ENCODE peak calls at places on chromosomes 16 and 17, in nine cellular contexts. One of them, this sample, is unnamed.

GRCh38 chr16:80910434-80910833 is 96.3 kb downstream of the CMC2 start:
- DNase-seq in RWPE2: no peak
- DNase-seq in upper lobe of right lung: no peak
- DNase-seq in vagina: no peak
- DNase-seq in sigmoid colon: no peak
- DNase-seq in A549: no peak
- DNase-seq in suprapubic skin: no peak
- DNase-seq in endodermal cell: no peak
- DNase-seq in fibroblast of lung: no peak
- DNase-seq in this sample: no peak

GRCh38 chr17:47983492-47984223 is 12.7 kb downstream of the CDK5RAP3 start:
- DNase-seq in RWPE2: no peak
- DNase-seq in upper lobe of right lung: no peak
- DNase-seq in vagina: no peak
- DNase-seq in sigmoid colon: no peak
- DNase-seq in A549: no peak
- DNase-seq in suprapubic skin: no peak
- DNase-seq in endodermal cell: no peak
- DNase-seq in fibroblast of lung: peak; percentile 27
- DNase-seq in this sample: no peak

GRCh38 chr16:3596101-3596861 is 15.1 kb downstream of the SLX4 start:
- DNase-seq in RWPE2: no peak
- DNase-seq in upper lobe of right lung: peak; percentile 63
- DNase-seq in vagina: no peak
- DNase-seq in sigmoid colon: no peak
- DNase-seq in A549: no peak
- DNase-seq in suprapubic skin: no peak
- DNase-seq in endodermal cell: no peak
- DNase-seq in fibroblast of lung: no peak
- DNase-seq in this sample: no peak

GRCh38 chr17:8799001-8799850 is at the start of gene MFSD6L:
- DNase-seq in RWPE2: no peak
- DNase-seq in upper lobe of right lung: peak; percentile 75
- DNase-seq in vagina: peak; percentile 69
- DNase-seq in sigmoid colon: no peak
- DNase-seq in A549: no peak
- DNase-seq in suprapubic skin: no peak
- DNase-seq in endodermal cell: peak; percentile 92
- DNase-seq in fibroblast of lung: peak; percentile 16
- DNase-seq in this sample: no peak

GRCh38 chr17:29927546-29927945 is 2.5 kb downstream of the SSH2 start:
- DNase-seq in RWPE2: no peak
- DNase-seq in upper lobe of right lung: no peak
- DNase-seq in vagina: no peak
- DNase-seq in sigmoid colon: no peak
- DNase-seq in A549: no peak
- DNase-seq in suprapubic skin: no peak
- DNase-seq in endodermal cell: no peak
- DNase-seq in fibroblast of lung: peak; percentile 21
- DNase-seq in this sample: no peak

GRCh38 chr17:77541995-77542394 is 401.2 kb downstream of the SEC14L1 start:
- DNase-seq in RWPE2: no peak
- DNase-seq in upper lobe of right lung: no peak
- DNase-seq in vagina: no peak
- DNase-seq in sigmoid colon: no peak
- DNase-seq in A549: no peak
- DNase-seq in suprapubic skin: no peak
- DNase-seq in endodermal cell: no peak
- DNase-seq in fibroblast of lung: no peak
- DNase-seq in this sample: no peak

GRCh38 chr16:67006930-67007658 is 18.7 kb downstream of the CES4A start:
- DNase-seq in RWPE2: no peak
- DNase-seq in upper lobe of right lung: no peak
- DNase-seq in vagina: no peak
- DNase-seq in sigmoid colon: no peak
- DNase-seq in A549: no peak
- DNase-seq in suprapubic skin: no peak
- DNase-seq in endodermal cell: no peak
- DNase-seq in fibroblast of lung: peak; percentile 28
- DNase-seq in this sample: no peak

GRCh38 chr17:8488931-8489330 is 53.2 kb downstream of the NDEL1 start:
- DNase-seq in RWPE2: no peak
- DNase-seq in upper lobe of right lung: peak; percentile 41
- DNase-seq in vagina: no peak
- DNase-seq in sigmoid colon: peak; percentile 85
- DNase-seq in A549: peak; percentile 47
- DNase-seq in suprapubic skin: no peak
- DNase-seq in endodermal cell: no peak
- DNase-seq in fibroblast of lung: peak; percentile 98
- DNase-seq in this sample: peak; percentile 70

GRCh38 chr17:59402760-59403159 is 71.3 kb downstream of the YPEL2 start:
- DNase-seq in RWPE2: no peak
- DNase-seq in upper lobe of right lung: no peak
- DNase-seq in vagina: no peak
- DNase-seq in sigmoid colon: no peak
- DNase-seq in A549: no peak
- DNase-seq in suprapubic skin: no peak
- DNase-seq in endodermal cell: no peak
- DNase-seq in fibroblast of lung: no peak
- DNase-seq in this sample: no peak

GRCh38 chr17:59399914-59400313 is 68.5 kb downstream of the YPEL2 start:
- DNase-seq in RWPE2: no peak
- DNase-seq in upper lobe of right lung: no peak
- DNase-seq in vagina: no peak
- DNase-seq in sigmoid colon: no peak
- DNase-seq in A549: no peak
- DNase-seq in suprapubic skin: no peak
- DNase-seq in endodermal cell: no peak
- DNase-seq in fibroblast of lung: no peak
- DNase-seq in this sample: no peak

GRCh38 chr17:59401274-59401673 is 69.8 kb downstream of the YPEL2 start:
- DNase-seq in RWPE2: no peak
- DNase-seq in upper lobe of right lung: no peak
- DNase-seq in vagina: no peak
- DNase-seq in sigmoid colon: no peak
- DNase-seq in A549: no peak
- DNase-seq in suprapubic skin: no peak
- DNase-seq in endodermal cell: no peak
- DNase-seq in fibroblast of lung: no peak
- DNase-seq in this sample: no peak

GRCh38 chr17:59401725-59402124 is 70.3 kb downstream of the YPEL2 start:
- DNase-seq in RWPE2: no peak
- DNase-seq in upper lobe of right lung: no peak
- DNase-seq in vagina: no peak
- DNase-seq in sigmoid colon: no peak
- DNase-seq in A549: no peak
- DNase-seq in suprapubic skin: no peak
- DNase-seq in endodermal cell: no peak
- DNase-seq in fibroblast of lung: no peak
- DNase-seq in this sample: no peak

GRCh38 chr17:59400858-59401257 is 69.4 kb downstream of the YPEL2 start:
- DNase-seq in RWPE2: no peak
- DNase-seq in upper lobe of right lung: no peak
- DNase-seq in vagina: no peak
- DNase-seq in sigmoid colon: no peak
- DNase-seq in A549: no peak
- DNase-seq in suprapubic skin: no peak
- DNase-seq in endodermal cell: no peak
- DNase-seq in fibroblast of lung: no peak
- DNase-seq in this sample: no peak
- H3K4me3 ChIP-seq in RWPE2: no peak overlapping the region
- H3K4me3 ChIP-seq in upper lobe of right lung: no peak overlapping the region
- H3K4me3 ChIP-seq in vagina: no peak overlapping the region
- H3K4me3 ChIP-seq in sigmoid colon: no peak overlapping the region
- H3K4me3 ChIP-seq in A549: no peak overlapping the region
- H3K4me3 ChIP-seq in suprapubic skin: no peak overlapping the region
- H3K4me3 ChIP-seq in endodermal cell: no peak overlapping the region
- H3K4me3 ChIP-seq in fibroblast of lung: peak overlapping the region; percentile 4
- H3K4me3 ChIP-seq in this sample: peak overlapping the region; percentile 36

GRCh38 chr17:59851431-59852375 is 41.0 kb downstream of the TUBD1 start:
- DNase-seq in RWPE2: peak; percentile 43
- DNase-seq in upper lobe of right lung: no peak
- DNase-seq in vagina: peak; percentile 93
- DNase-seq in sigmoid colon: peak; percentile 95
- DNase-seq in A549: peak; percentile 90
- DNase-seq in suprapubic skin: peak; percentile 90
- DNase-seq in endodermal cell: no peak
- DNase-seq in fibroblast of lung: peak; percentile 88
- DNase-seq in this sample: no peak

GRCh38 chr17:59845595-59846390 is 47.0 kb downstream of the TUBD1 start:
- DNase-seq in RWPE2: peak; percentile 87
- DNase-seq in upper lobe of right lung: no peak
- DNase-seq in vagina: no peak
- DNase-seq in sigmoid colon: peak; percentile 69
- DNase-seq in A549: peak; percentile 99
- DNase-seq in suprapubic skin: no peak
- DNase-seq in endodermal cell: peak; percentile 70
- DNase-seq in fibroblast of lung: peak; percentile 92
- DNase-seq in this sample: no peak

GRCh38 chr17:59848385-59848668 is 44.4 kb downstream of the TUBD1 start:
- DNase-seq in RWPE2: no peak
- DNase-seq in upper lobe of right lung: no peak
- DNase-seq in vagina: no peak
- DNase-seq in sigmoid colon: no peak
- DNase-seq in A549: no peak
- DNase-seq in suprapubic skin: no peak
- DNase-seq in endodermal cell: no peak
- DNase-seq in fibroblast of lung: no peak
- DNase-seq in this sample: no peak

GRCh38 chr17:59846391-59847165 is 46.2 kb downstream of the TUBD1 start:
- DNase-seq in RWPE2: no peak
- DNase-seq in upper lobe of right lung: peak; percentile 71
- DNase-seq in vagina: peak; percentile 95
- DNase-seq in sigmoid colon: peak; percentile 95
- DNase-seq in A549: peak; percentile 99
- DNase-seq in suprapubic skin: peak; percentile 82
- DNase-seq in endodermal cell: peak; percentile 69
- DNase-seq in fibroblast of lung: peak; percentile 92
- DNase-seq in this sample: no peak

DNA sequence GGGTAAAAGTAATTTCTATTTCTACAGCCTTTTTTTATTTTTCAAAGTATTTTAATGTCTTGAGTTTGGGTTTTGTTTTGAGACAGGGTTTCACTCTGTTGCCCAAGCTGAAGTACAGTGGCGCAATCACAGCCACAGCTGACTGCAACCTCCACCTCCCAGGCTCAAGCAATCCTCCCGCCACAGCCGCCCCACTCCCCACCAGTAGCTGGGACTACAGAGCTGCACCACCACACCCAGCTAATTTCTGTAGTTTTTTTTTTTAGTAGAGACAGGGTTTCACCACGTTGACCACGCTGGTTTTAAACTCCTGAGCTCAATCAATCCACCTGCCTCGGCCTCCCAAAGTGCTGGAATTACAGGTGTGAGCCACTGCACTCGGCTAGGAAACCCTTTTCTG is 44.0 kb downstream of the TUBD1 start:
- DNase-seq in RWPE2: peak; percentile 51
- DNase-seq in upper lobe of right lung: peak; percentile 92
- DNase-seq in vagina: no peak
- DNase-seq in sigmoid colon: peak; percentile 91
- DNase-seq in A549: no peak
- DNase-seq in suprapubic skin: peak; percentile 92
- DNase-seq in endodermal cell: no peak
- DNase-seq in fibroblast of lung: peak; percentile 61
- DNase-seq in this sample: no peak
- H3K4me1 ChIP-seq in RWPE2: peaks cover 52% of the 10 kb centered on the region
- H3K4me1 ChIP-seq in upper lobe of right lung: peaks cover 74% of the 10 kb centered on the region
- H3K4me1 ChIP-seq in vagina: peaks cover 80% of the 10 kb centered on the region
- H3K4me1 ChIP-seq in sigmoid colon: peaks cover 63% of the 10 kb centered on the region
- H3K4me1 ChIP-seq in A549: peaks cover 90% of the 10 kb centered on the region
- H3K4me1 ChIP-seq in suprapubic skin: peaks cover 85% of the 10 kb centered on the region
- H3K4me1 ChIP-seq in endodermal cell: no peaks in the 10 kb centered on the region
- H3K4me1 ChIP-seq in fibroblast of lung: peaks cover 22% of the 10 kb centered on the region
- H3K4me1 ChIP-seq in this sample: peaks cover 42% of the 10 kb centered on the region

DNA sequence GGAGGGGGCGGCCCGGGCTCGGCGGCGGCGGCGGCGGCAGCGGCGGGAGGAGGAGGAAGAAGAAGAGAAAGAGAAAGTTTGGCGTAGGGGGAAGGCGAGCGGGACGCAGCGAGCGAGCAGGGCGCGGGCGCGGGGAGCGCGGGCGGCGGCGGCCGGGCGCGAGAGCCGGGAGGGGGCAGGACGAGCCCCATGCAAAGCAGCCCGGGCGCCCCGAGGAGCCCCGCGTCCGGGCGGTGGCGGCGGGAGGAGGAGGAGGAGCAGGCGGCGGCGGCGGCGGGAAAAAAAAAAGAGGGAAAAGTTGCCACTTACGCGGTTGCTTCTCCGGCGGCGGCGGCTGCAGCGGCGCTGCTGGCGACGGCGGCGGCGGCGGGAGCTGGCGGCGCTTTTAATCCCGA is 10.3 kb upstream of the ZFHX3 start:
- DNase-seq in RWPE2: no peak
- DNase-seq in upper lobe of right lung: peak; percentile 86
- DNase-seq in vagina: no peak
- DNase-seq in sigmoid colon: no peak
- DNase-seq in A549: no peak
- DNase-seq in suprapubic skin: peak; percentile 67
- DNase-seq in endodermal cell: peak; percentile 69
- DNase-seq in fibroblast of lung: peak; percentile 36
- DNase-seq in this sample: no peak
- H3K4me3 ChIP-seq in RWPE2: peak overlapping the region; percentile 96
- H3K4me3 ChIP-seq in upper lobe of right lung: peak overlapping the region; percentile 71
- H3K4me3 ChIP-seq in vagina: peak overlapping the region; percentile 76
- H3K4me3 ChIP-seq in sigmoid colon: peak overlapping the region; percentile 83
- H3K4me3 ChIP-seq in A549: peak overlapping the region; percentile 84
- H3K4me3 ChIP-seq in suprapubic skin: peak overlapping the region; percentile 84
- H3K4me3 ChIP-seq in endodermal cell: no peak overlapping the region
- H3K4me3 ChIP-seq in fibroblast of lung: no peak overlapping the region
- H3K4me3 ChIP-seq in this sample: peak overlapping the region; percentile 89

GRCh38 chr16:16006650-16007049 is 57.2 kb downstream of the ABCC1 start:
- DNase-seq in RWPE2: no peak
- DNase-seq in upper lobe of right lung: no peak
- DNase-seq in vagina: no peak
- DNase-seq in sigmoid colon: no peak
- DNase-seq in A549: no peak
- DNase-seq in suprapubic skin: no peak
- DNase-seq in endodermal cell: no peak
- DNase-seq in fibroblast of lung: no peak
- DNase-seq in this sample: no peak

GRCh38 chr16:16005725-16006124 is 56.3 kb downstream of the ABCC1 start:
- DNase-seq in RWPE2: no peak
- DNase-seq in upper lobe of right lung: no peak
- DNase-seq in vagina: no peak
- DNase-seq in sigmoid colon: no peak
- DNase-seq in A549: no peak
- DNase-seq in suprapubic skin: no peak
- DNase-seq in endodermal cell: no peak
- DNase-seq in fibroblast of lung: no peak
- DNase-seq in this sample: no peak

GRCh38 chr16:16004314-16004749 is 54.9 kb downstream of the ABCC1 start:
- DNase-seq in RWPE2: no peak
- DNase-seq in upper lobe of right lung: no peak
- DNase-seq in vagina: no peak
- DNase-seq in sigmoid colon: no peak
- DNase-seq in A549: peak; percentile 63
- DNase-seq in suprapubic skin: no peak
- DNase-seq in endodermal cell: no peak
- DNase-seq in fibroblast of lung: peak; percentile 91
- DNase-seq in this sample: no peak

GRCh38 chr16:16001856-16002255 is 52.4 kb downstream of the ABCC1 start:
- DNase-seq in RWPE2: no peak
- DNase-seq in upper lobe of right lung: no peak
- DNase-seq in vagina: no peak
- DNase-seq in sigmoid colon: no peak
- DNase-seq in A549: no peak
- DNase-seq in suprapubic skin: no peak
- DNase-seq in endodermal cell: no peak
- DNase-seq in fibroblast of lung: no peak
- DNase-seq in this sample: no peak

DNA sequence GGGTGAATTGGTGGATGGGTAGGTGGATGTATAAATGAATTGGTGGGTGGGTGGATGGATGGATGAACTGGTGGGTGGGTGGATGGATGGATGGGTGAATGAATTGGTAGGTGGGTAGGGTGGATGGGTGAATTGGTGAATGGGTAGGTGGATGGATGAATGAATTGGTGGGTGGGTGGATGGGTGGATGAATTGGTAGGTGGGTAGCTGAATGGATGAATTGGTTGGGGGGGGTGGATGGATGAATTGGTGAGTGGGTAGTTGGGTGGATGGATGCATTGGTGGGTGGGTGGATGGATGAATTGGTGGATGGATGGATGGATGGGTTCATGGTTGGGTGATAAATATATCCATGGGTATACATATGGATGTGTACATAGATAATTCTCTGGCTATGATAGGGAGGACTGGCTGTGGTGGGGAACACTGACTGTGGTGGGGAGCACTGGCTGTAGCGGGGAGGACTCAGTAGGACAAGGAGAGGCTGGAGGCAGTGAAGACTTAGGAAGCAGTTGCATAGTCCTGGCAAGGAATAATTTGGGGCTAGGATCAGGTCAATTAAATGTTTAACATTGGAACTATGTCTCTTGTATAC is 54.4 kb downstream of the ABCC1 start:
- DNase-seq in RWPE2: no peak
- DNase-seq in upper lobe of right lung: no peak
- DNase-seq in vagina: no peak
- DNase-seq in sigmoid colon: no peak
- DNase-seq in A549: no peak
- DNase-seq in suprapubic skin: no peak
- DNase-seq in endodermal cell: no peak
- DNase-seq in fibroblast of lung: no peak
- DNase-seq in this sample: no peak
- H3K4me1 ChIP-seq in RWPE2: peaks cover 6% of the 10 kb centered on the region
- H3K4me1 ChIP-seq in upper lobe of right lung: peaks cover 7% of the 10 kb centered on the region
- H3K4me1 ChIP-seq in vagina: peaks cover 15% of the 10 kb centered on the region
- H3K4me1 ChIP-seq in sigmoid colon: peaks cover 25% of the 10 kb centered on the region
- H3K4me1 ChIP-seq in A549: peaks cover 80% of the 10 kb centered on the region
- H3K4me1 ChIP-seq in suprapubic skin: peaks cover 5% of the 10 kb centered on the region
- H3K4me1 ChIP-seq in endodermal cell: no peaks in the 10 kb centered on the region
- H3K4me1 ChIP-seq in fibroblast of lung: peaks cover 7% of the 10 kb centered on the region
- H3K4me1 ChIP-seq in this sample: peaks cover 23% of the 10 kb centered on the region